ENCODE peak calls at places on chromosomes 11 and 22, in six cellular contexts. Y, F, I, O, C and M are unnamed samples.

GRCh38 chr11:68256331-68256741 is 15.4 kb downstream of the C11orf24 start:
- DNase-seq in Y (peak; percentile 29), F (no peak), I (no peak), O (no peak), C (no peak), M (no peak)

GRCh38 chr22:20435436-20436308 is 2.0 kb downstream of the SCARF2 start:
- DNase-seq in Y (no peak), F (peak; percentile 23), I (no peak), O (no peak), C (no peak), M (no peak)

GRCh38 chr11:43567396-43567975 is 113.1 kb upstream of the HSD17B12 start:
- DNase-seq in Y (peak; percentile 71), F (peak; percentile 64), I (peak; percentile 41), O (peak; percentile 78), C (peak; percentile 61), M (peak; percentile 58)

GRCh38 chr11:10450451-10451398 is 4.3 kb upstream of the AMPD3 start:
- DNase-seq in Y (peak; percentile 45), F (peak; percentile 73), I (peak; percentile 62), O (peak; percentile 80), C (no peak), M (peak; percentile 13)

GRCh38 chr11:87223816-87224215 is 186.1 kb downstream of the TMEM135 start:
- DNase-seq in Y (peak; percentile 31), F (no peak), I (no peak), O (no peak), C (no peak), M (no peak)

GRCh38 chr22:20013382-20013871 is 3.2 kb downstream of the ARVCF start:
- DNase-seq in Y (peak; percentile 48), F (peak; percentile 86), I (no peak), O (peak; percentile 81), C (peak; percentile 36), M (no peak)

GRCh38 chr11:16897460-16898061 is 116.7 kb downstream of the PLEKHA7 start:
- DNase-seq in Y (no peak), F (no peak), I (no peak), O (no peak), C (no peak), M (no peak)

GRCh38 chr22:44520695-44521094 is 22.7 kb upstream of the RTL6 start:
- DNase-seq in Y (peak; percentile 53), F (no peak), I (no peak), O (no peak), C (no peak), M (no peak)

GRCh38 chr22:39419096-39419495 is 19.5 kb downstream of the TAB1 start:
- DNase-seq in Y (no peak), F (no peak), I (no peak), O (no peak), C (no peak), M (no peak)

GRCh38 chr11:64341851-64342791 is 2.1 kb downstream of the CCDC88B start:
- DNase-seq in Y (peak; percentile 96), F (peak; percentile 56), I (peak; percentile 80), O (peak; percentile 93), C (peak; percentile 91), M (peak; percentile 91)

GRCh38 chr22:18048441-18048898 is 24.1 kb upstream of the MICAL3 start:
- DNase-seq in Y (peak; percentile 67), F (no peak), I (no peak), O (no peak), C (no peak), M (no peak)

GRCh38 chr22:18042685-18043084 is 18.3 kb upstream of the MICAL3 start:
- DNase-seq in Y (peak; percentile 45), F (no peak), I (no peak), O (no peak), C (no peak), M (no peak)

GRCh38 chr22:18045794-18046193 is 21.4 kb upstream of the MICAL3 start:
- DNase-seq in Y (no peak), F (no peak), I (no peak), O (no peak), C (no peak), M (no peak)

GRCh38 chr22:18048041-18048440 is 23.7 kb upstream of the MICAL3 start:
- DNase-seq in Y (no peak), F (no peak), I (no peak), O (no peak), C (no peak), M (no peak)

GRCh38 chr22:18044548-18045271 is 20.3 kb upstream of the MICAL3 start:
- DNase-seq in Y (no peak), F (no peak), I (no peak), O (no peak), C (no peak), M (no peak)
- H3K27ac ChIP-seq in Y (no peak overlapping the region), F (no peak overlapping the region), I (no peak overlapping the region), O (no peak overlapping the region), C (no peak overlapping the region), M (no peak overlapping the region)

DNA sequence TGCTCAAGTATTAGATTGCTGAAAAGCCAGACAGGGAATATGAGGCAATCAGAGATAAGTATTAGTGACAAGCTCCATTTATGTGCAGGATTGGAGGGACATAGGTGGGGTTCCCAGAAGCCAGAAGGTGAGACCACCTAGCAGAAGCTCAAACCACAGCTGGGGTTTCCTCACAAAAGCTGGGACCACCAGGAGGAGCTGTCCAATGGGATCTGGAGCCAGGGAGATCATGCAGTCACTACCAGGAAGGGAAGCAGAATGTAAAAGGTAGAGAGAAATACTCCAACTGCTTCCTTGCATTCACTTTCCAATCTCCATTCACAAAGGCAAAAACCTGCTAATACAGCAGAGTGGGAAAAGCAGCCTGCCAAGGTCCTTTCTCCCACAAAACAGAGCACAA is 5.2 kb upstream of the FSHB start:
- DNase-seq in Y (no peak), F (no peak), I (no peak), O (no peak), C (no peak), M (no peak)
- H3K9me2 ChIP-seq in Y (no peaks in the 10 kb centered on the region), F (no peaks in the 10 kb centered on the region), I (no peaks in the 10 kb centered on the region), O (no peaks in the 10 kb centered on the region), C (no peaks in the 10 kb centered on the region), M (no peaks in the 10 kb centered on the region)

GRCh38 chr11:125164422-125165110 is at the start of gene PKNOX2:
- DNase-seq in Y (peak; percentile 87), F (peak; percentile 95), I (peak; percentile 3), O (peak; percentile 91), C (no peak), M (peak; percentile 50)

GRCh38 chr11:125165111-125165663 is 636 bp downstream of the PKNOX2 start:
- DNase-seq in Y (peak; percentile 73), F (peak; percentile 81), I (no peak), O (peak; percentile 40), C (no peak), M (no peak)

GRCh38 chr11:125166903-125167291 is 2.3 kb downstream of the PKNOX2 start:
- DNase-seq in Y (no peak), F (no peak), I (no peak), O (no peak), C (no peak), M (no peak)

GRCh38 chr11:125166347-125166841 is 1.8 kb downstream of the PKNOX2 start:
- DNase-seq in Y (peak; percentile 53), F (peak; percentile 52), I (no peak), O (no peak), C (no peak), M (no peak)

GRCh38 chr11:125165664-125166346 is 1.3 kb downstream of the PKNOX2 start:
- DNase-seq in Y (peak; percentile 66), F (no peak), I (no peak), O (peak; percentile 22), C (no peak), M (no peak)
- H3K4me3 ChIP-seq in Y (peak overlapping the region; percentile 74), F (peak overlapping the region; percentile 52), I (no peak overlapping the region), O (peak overlapping the region; percentile 78), C (no peak overlapping the region), M (peak overlapping the region; percentile 80)

DNA sequence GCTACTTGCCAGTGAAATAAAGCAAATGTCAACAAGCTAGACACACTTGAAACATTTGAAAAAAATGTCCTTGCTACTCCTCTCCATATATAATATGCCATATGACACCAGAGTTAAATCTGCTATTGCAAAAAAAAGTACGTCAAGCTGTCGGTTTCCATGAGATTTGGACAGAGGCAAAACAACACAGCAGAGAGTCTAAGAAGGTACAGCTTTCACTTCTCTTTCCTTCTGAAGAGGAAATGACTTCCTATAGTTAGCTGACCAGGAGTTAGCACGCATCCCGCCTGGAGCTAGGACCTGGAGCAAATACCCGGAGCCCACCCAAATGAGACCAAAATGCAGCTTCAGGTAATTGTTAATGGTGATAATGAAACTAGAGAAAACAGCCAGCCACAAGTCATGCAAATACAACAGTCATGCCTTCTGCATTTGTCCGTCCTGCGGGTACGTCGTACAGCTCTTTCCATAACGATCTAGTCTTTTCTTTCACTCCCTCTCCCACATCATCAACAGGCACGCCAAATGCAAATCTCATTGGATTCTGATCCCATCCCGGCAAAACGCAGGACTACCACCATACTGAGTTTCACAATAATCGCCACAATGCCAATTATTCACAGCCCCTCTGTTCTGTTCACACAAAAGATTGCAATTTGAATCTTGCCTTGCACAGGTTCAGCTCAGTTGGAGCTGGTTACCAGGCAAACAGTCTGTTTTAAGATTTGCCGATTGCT is 395.0 kb upstream of the CCDC90B start:
- DNase-seq in Y (peak; percentile 58), F (no peak), I (no peak), O (no peak), C (peak; percentile 7), M (peak; percentile 26)
- H3K27ac ChIP-seq in Y (no peak overlapping the region), F (no peak overlapping the region), I (no peak overlapping the region), O (no peak overlapping the region), C (no peak overlapping the region), M (peak overlapping the region; percentile 11)

GRCh38 chr11:14310696-14311095 is 48.3 kb downstream of the RRAS2 start:
- DNase-seq in Y (peak; percentile 55), F (no peak), I (no peak), O (no peak), C (no peak), M (no peak)

GRCh38 chr11:14315130-14315529 is 43.9 kb downstream of the RRAS2 start:
- DNase-seq in Y (no peak), F (no peak), I (no peak), O (no peak), C (no peak), M (no peak)

GRCh38 chr11:14314127-14314526 is 44.9 kb downstream of the RRAS2 start:
- DNase-seq in Y (no peak), F (no peak), I (no peak), O (no peak), C (no peak), M (no peak)

GRCh38 chr11:14309425-14310192 is 49.4 kb downstream of the RRAS2 start:
- DNase-seq in Y (no peak), F (no peak), I (no peak), O (no peak), C (no peak), M (no peak)

GRCh38 chr11:14312736-14313438 is 46.1 kb downstream of the RRAS2 start:
- DNase-seq in Y (peak; percentile 26), F (no peak), I (no peak), O (no peak), C (no peak), M (no peak)
- H3K9me2 ChIP-seq in Y (no peaks in the 10 kb centered on the region), F (no peaks in the 10 kb centered on the region), I (no peaks in the 10 kb centered on the region), O (no peaks in the 10 kb centered on the region), C (no peaks in the 10 kb centered on the region), M (no peaks in the 10 kb centered on the region)